ENCODE peak calls at places on chromosome 15, in four cellular contexts. Z is small intestine, I is pancreas, V is ovary. O is an unnamed sample. For H3K4me1, the result is how much of the 10 kb centered on the place peaks cover.

GRCh38 chr15:97319316-97319715 is 641.2 kb upstream of the ARRDC4 start:
- DNase-seq in Z (peak), V (no peak), I (no peak), O (no peak)

GRCh38 chr15:101169457-101170071 is 82.3 kb downstream of the CHSY1 start:
- DNase-seq in I (no peak), V (no peak), Z (no peak), O (no peak)

GRCh38 chr15:25789616-25790002 is 73.5 kb downstream of the ATP10A start:
- DNase-seq in Z (no peak), I (no peak), V (no peak), O (no peak)

GRCh38 chr15:29345549-29346525 is 76.2 kb upstream of the NSMCE3 start:
- DNase-seq in I (no peak), V (no peak), Z (no peak), O (no peak)

GRCh38 chr15:71627604-71628003 is 182.8 kb upstream of the NR2E3 start:
- DNase-seq in V (no peak), Z (no peak), I (no peak), O (no peak)

GRCh38 chr15:61057376-61057775 is 171.7 kb downstream of the RORA start:
- DNase-seq in I (no peak), Z (no peak), V (no peak), O (no peak)

GRCh38 chr15:78243491-78243941 is 9.2 kb upstream of the ACSBG1 start:
- DNase-seq in I (peak), Z (peak), V (peak), O (peak)

GRCh38 chr15:25244731-25245585 is 193.9 kb downstream of the UBE3A start:
- DNase-seq in Z (no peak), I (peak), V (peak), O (peak)

GRCh38 chr15:101378879-101379278 is 83.8 kb upstream of the SNRPA1 start:
- DNase-seq in V (no peak), I (no peak), Z (no peak), O (no peak)

GRCh38 chr15:62063851-62064635 is 2.7 kb upstream of the C2CD4A start:
- DNase-seq in Z (peak), I (no peak), V (no peak), O (no peak)

DNA sequence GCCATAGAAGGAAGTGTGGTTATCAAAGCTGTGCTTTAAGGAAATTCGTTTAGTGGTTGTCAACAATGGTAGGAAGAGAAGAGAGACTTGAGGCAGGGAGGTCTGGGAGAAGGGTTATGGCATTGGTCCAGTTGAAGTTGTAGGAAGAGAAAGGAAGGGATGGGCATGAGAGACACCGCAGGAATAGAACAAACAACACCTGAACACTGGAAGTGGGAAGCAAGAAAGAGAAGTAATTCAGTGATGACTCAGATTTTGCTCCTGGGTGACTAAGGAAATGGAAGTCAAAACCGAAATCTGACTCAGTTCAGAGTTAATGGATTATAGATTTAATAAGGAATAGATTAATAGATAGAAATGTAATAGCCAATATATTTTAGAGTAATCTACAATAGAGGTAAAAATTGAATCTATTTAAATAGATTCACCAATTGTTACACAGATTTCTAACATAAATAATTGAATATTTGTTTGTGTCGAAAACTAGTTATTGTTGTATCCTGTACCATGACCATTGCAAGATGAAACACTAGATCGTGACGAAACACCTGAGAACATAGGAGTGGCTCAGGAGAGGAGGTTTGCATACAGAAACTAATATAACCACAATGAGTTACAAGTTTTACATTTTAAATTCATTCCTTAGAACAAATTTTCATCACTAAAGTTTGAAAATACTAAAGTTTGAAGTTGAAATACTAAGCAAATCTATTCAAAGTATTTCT is 36.0 kb downstream of the THBS1 start:
- DNase-seq in I (no peak), V (no peak), Z (no peak), O (no peak)
- H3K4me1 ChIP-seq in I (under half), V (under half), Z (under half), O (under half)

GRCh38 chr15:64892850-64893403 is 18.8 kb upstream of the ANKDD1A start:
- DNase-seq in V (no peak), I (no peak), Z (no peak), O (no peak)
- H3K4me3 ChIP-seq in V (no peak), I (no peak), Z (no peak), O (no peak)

GRCh38 chr15:87348746-87349145 is 907.8 kb downstream of the NTRK3 start:
- DNase-seq in V (no peak), Z (no peak), I (no peak), O (no peak)
- H3K4me1 ChIP-seq in V (under half), Z (under half), I (under half), O (under half)

GRCh38 chr15:77019476-77020331 is 24.8 kb downstream of the PSTPIP1 start:
- DNase-seq in I (no peak), Z (no peak), V (no peak), O (no peak)
- H3K4me3 ChIP-seq in I (no peak), Z (no peak), V (no peak), O (no peak)

GRCh38 chr15:99630607-99631131 is 64.9 kb downstream of the MEF2A start:
- DNase-seq in I (no peak), Z (no peak), V (no peak), O (no peak)

GRCh38 chr15:99628374-99629001 is 62.7 kb downstream of the MEF2A start:
- DNase-seq in Z (no peak), I (no peak), V (no peak), O (no peak)

GRCh38 chr15:99632521-99632920 is 66.7 kb downstream of the MEF2A start:
- DNase-seq in Z (no peak), V (no peak), I (no peak), O (no peak)

GRCh38 chr15:99633655-99634054 is 67.9 kb downstream of the MEF2A start:
- DNase-seq in V (no peak), I (no peak), Z (no peak), O (no peak)

GRCh38 chr15:99631256-99631655 is 65.5 kb downstream of the MEF2A start:
- DNase-seq in I (no peak), V (no peak), Z (peak), O (no peak)
- H3K4me1 ChIP-seq in I (under half), V (under half), Z (under half), O (under half)

DNA sequence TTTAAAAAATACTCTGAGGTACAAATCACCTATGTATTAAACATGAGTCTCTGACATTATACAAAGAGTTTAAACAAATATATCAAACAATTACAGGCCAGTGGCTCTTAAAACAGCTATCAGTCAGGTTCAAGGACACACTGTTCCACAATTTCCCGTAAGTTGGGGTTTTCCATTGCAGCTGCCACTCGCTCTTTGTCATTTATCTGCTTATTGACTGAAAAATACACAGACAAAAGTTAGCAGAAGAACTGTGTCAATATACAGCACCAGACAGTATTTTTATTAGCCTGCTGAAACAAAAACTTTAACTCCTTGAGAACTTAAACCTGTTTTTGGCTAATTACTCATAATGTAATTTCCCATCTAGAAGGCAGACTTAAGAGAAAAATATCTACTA is 20.8 kb downstream of the CIAO2A start:
- DNase-seq in Z (no peak), V (no peak), I (no peak), O (no peak)
- H3K4me3 ChIP-seq in Z (no peak), V (no peak), I (no peak), O (no peak)

O was measured in colonic mucosa.